ENCODE peak calls at places on chromosome 3, in four cellular contexts. E is PC-9, V is mammary epithelial cell, K is neural progenitor cell. L is an unnamed sample.

GRCh38 chr3:100319951-100320350 is 14.6 kb upstream of the NIT2 start:
- DNase-seq in E (no peak), V (no peak), K (no peak), L (no peak)

GRCh38 chr3:130316164-130316563 is 29.3 kb upstream of the COL6A5 start:
- DNase-seq in E (no peak), V (no peak), K (no peak), L (no peak)

GRCh38 chr3:15520185-15520584 is 1.3 kb downstream of the COLQ start:
- DNase-seq in E (no peak), V (no peak), K (no peak), L (no peak)

GRCh38 chr3:127699098-127699945 is 26.6 kb downstream of the ABTB1 start:
- DNase-seq in E (no peak), V (no peak), K (no peak), L (no peak)

GRCh38 chr3:89845053-89845452 is 737.6 kb downstream of the EPHA3 start:
- DNase-seq in E (no peak), V (no peak), K (no peak), L (no peak)

GRCh38 chr3:89367166-89367565 is 259.7 kb downstream of the EPHA3 start:
- DNase-seq in E (no peak), V (no peak), K (no peak), L (no peak)

GRCh38 chr3:13235897-13236296 is 162.7 kb upstream of the IQSEC1 start:
- DNase-seq in E (no peak), V (no peak), K (no peak), L (no peak)

GRCh38 chr3:108096506-108097325 is 5.9 kb upstream of the CD47 start:
- DNase-seq in E (no peak), V (no peak), K (no peak), L (no peak)

GRCh38 chr3:62502315-62503300 is 129.3 kb upstream of the FEZF2 start:
- DNase-seq in E (no peak), V (no peak), K (no peak), L (no peak)

GRCh38 chr3:139839034-139839433 is 96.0 kb upstream of the CLSTN2 start:
- DNase-seq in E (no peak), V (no peak), K (no peak), L (no peak)

GRCh38 chr3:177195941-177196472 is 1.3 kb downstream of the TBL1XR1 start:
- DNase-seq in E (no peak), V (no peak), K (no peak), L (no peak)

GRCh38 chr3:131232711-131233267 is 148.8 kb upstream of the NUDT16 start:
- DNase-seq in E (no peak), V (no peak), K (no peak), L (no peak)

GRCh38 chr3:58507356-58508062 is 15.6 kb downstream of the KCTD6 start:
- DNase-seq in E (no peak), V (no peak), K (no peak), L (no peak)

GRCh38 chr3:141457624-141458236 is 29.1 kb upstream of the RASA2 start:
- DNase-seq in E (no peak), V (no peak), K (no peak), L (peak; percentile 45)

GRCh38 chr3:159803444-159803843 is 185.2 kb upstream of the IL12A start:
- DNase-seq in E (no peak), V (no peak), K (no peak), L (no peak)

GRCh38 chr3:192237992-192238608 is 489.2 kb downstream of the FGF12 start:
- DNase-seq in E (no peak), V (no peak), K (peak; percentile 15), L (no peak)

GRCh38 chr3:179179979-179180758 is 32.0 kb downstream of the PIK3CA start:
- DNase-seq in E (no peak), V (peak; percentile 35), K (no peak), L (no peak)

GRCh38 chr3:98730338-98730737 is 32.8 kb upstream of the ST3GAL6 start:
- DNase-seq in E (peak; percentile 28), V (peak; percentile 89), K (no peak), L (no peak)

GRCh38 chr3:174191380-174191779 is 667.8 kb upstream of the NAALADL2 start:
- DNase-seq in E (no peak), V (no peak), K (no peak), L (no peak)

GRCh38 chr3:128282392-128283196 is 129.3 kb downstream of the EEFSEC start:
- DNase-seq in E (no peak), V (no peak), K (no peak), L (no peak)

GRCh38 chr3:190266915-190267290 is 55.3 kb downstream of the CLDN1 start:
- DNase-seq in E (no peak), V (peak; percentile 21), K (no peak), L (no peak)

GRCh38 chr3:31105011-31105410 is 210.6 kb upstream of the GADL1 start:
- DNase-seq in E (no peak), V (peak; percentile 12), K (no peak), L (no peak)

GRCh38 chr3:80733522-80734176 is 965.9 kb upstream of the ROBO1 start:
- DNase-seq in E (peak; percentile 77), V (peak; percentile 6), K (no peak), L (peak; percentile 82)

GRCh38 chr3:195068045-195068444 is 202.9 kb downstream of the XXYLT1 start:
- DNase-seq in E (no peak), V (peak; percentile 1), K (no peak), L (no peak)

GRCh38 chr3:188268336-188268735 is 114.4 kb downstream of the LPP start:
- DNase-seq in E (no peak), V (no peak), K (no peak), L (no peak)

GRCh38 chr3:101813817-101814440 is 34.9 kb downstream of the NXPE3 start:
- DNase-seq in E (no peak), V (no peak), K (no peak), L (peak; percentile 50)

GRCh38 chr3:8663177-8664061 is 18.8 kb upstream of the SSUH2 start:
- DNase-seq in E (peak; percentile 76), V (peak; percentile 65), K (peak; percentile 90), L (peak; percentile 93)

GRCh38 chr3:111616417-111617105 is 21.4 kb upstream of the ZBED2 start:
- DNase-seq in E (peak; percentile 25), V (peak; percentile 65), K (no peak), L (peak; percentile 9)

GRCh38 chr3:186476044-186476468 is 68.1 kb downstream of the CRYGS start:
- DNase-seq in E (no peak), V (peak; percentile 48), K (no peak), L (no peak)

GRCh38 chr3:69121950-69122349 is 445 bp downstream of the LMOD3 start:
- DNase-seq in E (no peak), V (no peak), K (no peak), L (no peak)

GRCh38 chr3:60598668-60599067 is 652.6 kb downstream of the FHIT start:
- DNase-seq in E (no peak), V (no peak), K (no peak), L (peak; percentile 10)

GRCh38 chr3:122825460-122825859 is 30.6 kb downstream of the SLC49A4 start:
- DNase-seq in E (no peak), V (no peak), K (no peak), L (no peak)

GRCh38 chr3:46742992-46743391 is 25.3 kb upstream of the PRSS50 start:
- DNase-seq in E (no peak), V (no peak), K (peak; percentile 20), L (no peak)

GRCh38 chr3:158777171-158777873 is 24.5 kb upstream of the MFSD1 start:
- DNase-seq in E (no peak), V (no peak), K (no peak), L (no peak)

GRCh38 chr3:101200461-101200860 is 119.9 kb downstream of the IMPG2 start:
- DNase-seq in E (no peak), V (no peak), K (no peak), L (no peak)

GRCh38 chr3:169666501-169667379 is 3.2 kb upstream of the MECOM start:
- DNase-seq in E (no peak), V (no peak), K (peak; percentile 56), L (no peak)

GRCh38 chr3:169667380-169667671 is 3.8 kb upstream of the MECOM start:
- DNase-seq in E (no peak), V (no peak), K (no peak), L (no peak)

GRCh38 chr3:169668957-169669681 is 5.6 kb upstream of the MECOM start:
- DNase-seq in E (peak; percentile 88), V (peak; percentile 67), K (peak; percentile 92), L (peak; percentile 90)

GRCh38 chr3:169668081-169668956 is 4.8 kb upstream of the MECOM start:
- DNase-seq in E (peak; percentile 60), V (no peak), K (peak; percentile 75), L (peak; percentile 62)

DNA sequence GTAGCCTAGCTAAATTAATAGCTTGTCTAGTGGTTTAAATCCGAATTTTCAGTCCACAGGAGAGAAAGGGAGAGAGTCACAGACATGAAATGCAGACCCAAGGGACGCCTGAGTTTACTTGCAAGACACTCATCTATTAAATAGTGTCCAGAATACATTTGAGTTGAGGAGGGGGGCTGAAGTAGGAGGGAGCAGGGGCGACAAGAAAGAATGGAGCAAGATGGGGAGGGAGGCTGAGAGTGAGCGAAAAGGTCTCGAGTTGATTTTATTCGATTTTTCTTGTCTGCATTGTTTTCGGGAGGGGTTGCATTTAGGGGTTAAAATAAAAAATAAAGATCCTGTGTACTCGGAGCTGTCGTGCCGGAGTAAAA is 4.2 kb upstream of the MECOM start:
- DNase-seq in E (no peak), V (no peak), K (no peak), L (no peak)
- TF ChIP-seq EZH2 in E (no peak), V (no peak), K (no peak), L (no peak)

GRCh38 chr3:171454026-171454425 is 6.2 kb downstream of the TNIK start:
- DNase-seq in E (no peak), V (no peak), K (no peak), L (no peak)
- H3K4me1 ChIP-seq in E (peaks cover 25% of the 10 kb centered on the region), V (peaks cover 4% of the 10 kb centered on the region), K (peaks cover 29% of the 10 kb centered on the region), L (peaks cover 11% of the 10 kb centered on the region)

GRCh38 chr3:26622634-26623408 is at the start of gene LRRC3B:
- DNase-seq in E (no peak), V (no peak), K (peak; percentile 89), L (peak; percentile 37)
- TF ChIP-seq EZH2 in E (no peak), V (no peak), K (peak; percentile 27), L (peak; percentile 12)

GRCh38 chr3:66437341-66437929 is 63.4 kb downstream of the LRIG1 start:
- DNase-seq in E (no peak), V (peak; percentile 30), K (no peak), L (no peak)
- H3K4me1 ChIP-seq in E (peaks cover 19% of the 10 kb centered on the region), V (peaks cover 47% of the 10 kb centered on the region), K (peaks cover 74% of the 10 kb centered on the region), L (peaks cover 8% of the 10 kb centered on the region)